ENCODE peak calls at places on chromosomes 6 and 20, in six cellular contexts. K, U, Z, I, P and G are unnamed samples.

GRCh38 chr20:41213150-41213820 is 75.9 kb downstream of the PLCG1 start:
- DNase-seq in K (no peak), U (no peak), Z (no peak), I (no peak), P (no peak), G (no peak)

GRCh38 chr6:63572733-63573139 is 456 bp downstream of the LOC128125822 start:
- DNase-seq in K (peak; percentile 8), U (no peak), Z (no peak), I (no peak), P (no peak), G (no peak)

GRCh38 chr6:6386010-6386409 is 65.5 kb upstream of the F13A1 start:
- DNase-seq in K (no peak), U (no peak), Z (no peak), I (no peak), P (no peak), G (no peak)

GRCh38 chr20:14142171-14142570 is 146.9 kb downstream of the MACROD2 start:
- DNase-seq in K (peak; percentile 70), U (peak; percentile 56), Z (no peak), I (peak; percentile 92), P (peak; percentile 67), G (peak; percentile 59)

GRCh38 chr6:91626935-91627334 is 1040.1 kb upstream of the MAP3K7 start:
- DNase-seq in K (no peak), U (no peak), Z (no peak), I (no peak), P (no peak), G (no peak)

GRCh38 chr6:149905911-149906371 is 8.0 kb upstream of the RAET1E start:
- DNase-seq in K (no peak), U (no peak), Z (no peak), I (no peak), P (no peak), G (no peak)

GRCh38 chr6:152529364-152529763 is 107.8 kb downstream of the SYNE1 start:
- DNase-seq in K (no peak), U (no peak), Z (no peak), I (no peak), P (no peak), G (no peak)

GRCh38 chr20:50337521-50338466 is 147.2 kb downstream of the CEBPB start:
- DNase-seq in K (no peak), U (no peak), Z (no peak), I (no peak), P (no peak), G (no peak)

GRCh38 chr6:55980627-55981211 is 105.3 kb upstream of the BMP5 start:
- DNase-seq in K (peak; percentile 16), U (peak; percentile 58), Z (no peak), I (peak; percentile 73), P (no peak), G (peak; percentile 46)

GRCh38 chr6:10081957-10082356 is 332.9 kb downstream of the TFAP2A start:
- DNase-seq in K (no peak), U (no peak), Z (no peak), I (no peak), P (no peak), G (no peak)

GRCh38 chr6:150201791-150202329 is 59.0 kb downstream of the PPP1R14C start:
- DNase-seq in K (no peak), U (no peak), Z (no peak), I (peak; percentile 82), P (no peak), G (peak; percentile 71)

GRCh38 chr6:168150551-168151444 is 71.8 kb upstream of the FRMD1 start:
- DNase-seq in K (no peak), U (peak; percentile 31), Z (no peak), I (peak; percentile 81), P (peak; percentile 43), G (peak; percentile 45)

GRCh38 chr6:111710439-111710838 is 104.8 kb upstream of the TRAF3IP2 start:
- DNase-seq in K (no peak), U (no peak), Z (no peak), I (no peak), P (no peak), G (no peak)